ENCODE peak calls at places on chromosomes 1 and 21, in five cellular contexts. One of them, this sample, is unnamed.

GRCh38 chr1:53111073-53111556 is 31.3 kb downstream of the SLC1A7 start:
- DNase-seq in left ventricle myocardium inferior: no peak
- DNase-seq in lower lobe of right lung: peak
- DNase-seq in Peyer's patch: peak
- DNase-seq in Panc1: no peak
- DNase-seq in this sample: no peak

GRCh38 chr1:15027515-15027948 is 126.0 kb upstream of the TMEM51 start:
- DNase-seq in left ventricle myocardium inferior: peak
- DNase-seq in lower lobe of right lung: peak
- DNase-seq in Peyer's patch: peak
- DNase-seq in Panc1: peak
- DNase-seq in this sample: no peak

GRCh38 chr21:34886554-34887385 is 162.3 kb downstream of the RUNX1 start:
- DNase-seq in left ventricle myocardium inferior: peak
- DNase-seq in lower lobe of right lung: peak
- DNase-seq in Peyer's patch: peak
- DNase-seq in Panc1: no peak
- DNase-seq in this sample: no peak

GRCh38 chr1:39699419-39699818 is 8.2 kb upstream of the HPCAL4 start:
- DNase-seq in left ventricle myocardium inferior: no peak
- DNase-seq in lower lobe of right lung: no peak
- DNase-seq in Peyer's patch: no peak
- DNase-seq in Panc1: no peak
- DNase-seq in this sample: no peak

GRCh38 chr1:8020032-8020431 is 6.1 kb downstream of the ERRFI1 start:
- DNase-seq in left ventricle myocardium inferior: no peak
- DNase-seq in lower lobe of right lung: no peak
- DNase-seq in Peyer's patch: no peak
- DNase-seq in Panc1: no peak
- DNase-seq in this sample: no peak

GRCh38 chr1:178644308-178645120 is 80.5 kb upstream of the RALGPS2 start:
- DNase-seq in left ventricle myocardium inferior: peak
- DNase-seq in lower lobe of right lung: no peak
- DNase-seq in Peyer's patch: peak
- DNase-seq in Panc1: no peak
- DNase-seq in this sample: no peak

GRCh38 chr1:116785006-116785405 is 30.8 kb downstream of the CD2 start:
- DNase-seq in left ventricle myocardium inferior: no peak
- DNase-seq in lower lobe of right lung: no peak
- DNase-seq in Peyer's patch: no peak
- DNase-seq in Panc1: no peak
- DNase-seq in this sample: no peak

GRCh38 chr1:226310123-226310540 is 1.2 kb upstream of the LIN9 start:
- DNase-seq in left ventricle myocardium inferior: no peak
- DNase-seq in lower lobe of right lung: no peak
- DNase-seq in Peyer's patch: no peak
- DNase-seq in Panc1: no peak
- DNase-seq in this sample: no peak

GRCh38 chr1:53278294-53278693 is 40.0 kb upstream of the MAGOH start:
- DNase-seq in left ventricle myocardium inferior: peak
- DNase-seq in lower lobe of right lung: peak
- DNase-seq in Peyer's patch: peak
- DNase-seq in Panc1: peak
- DNase-seq in this sample: no peak

GRCh38 chr1:19010503-19010902 is 54.0 kb upstream of the IFFO2 start:
- DNase-seq in left ventricle myocardium inferior: no peak
- DNase-seq in lower lobe of right lung: no peak
- DNase-seq in Peyer's patch: no peak
- DNase-seq in Panc1: peak
- DNase-seq in this sample: no peak

GRCh38 chr1:204872262-204872881 is 1.7 kb downstream of the NFASC start:
- DNase-seq in left ventricle myocardium inferior: no peak
- DNase-seq in lower lobe of right lung: no peak
- DNase-seq in Peyer's patch: no peak
- DNase-seq in Panc1: no peak
- DNase-seq in this sample: no peak

GRCh38 chr1:70140343-70140742 is 65.0 kb downstream of the LRRC40 start:
- DNase-seq in left ventricle myocardium inferior: no peak
- DNase-seq in lower lobe of right lung: no peak
- DNase-seq in Peyer's patch: no peak
- DNase-seq in Panc1: no peak
- DNase-seq in this sample: no peak

GRCh38 chr1:154941332-154941995 is 4.9 kb upstream of the PMVK start:
- DNase-seq in left ventricle myocardium inferior: no peak
- DNase-seq in lower lobe of right lung: no peak
- DNase-seq in Peyer's patch: no peak
- DNase-seq in Panc1: no peak
- DNase-seq in this sample: no peak

GRCh38 chr1:154971341-154971998 is 923 bp upstream of the SHC1 start:
- DNase-seq in left ventricle myocardium inferior: peak
- DNase-seq in lower lobe of right lung: no peak
- DNase-seq in Peyer's patch: peak
- DNase-seq in Panc1: no peak
- DNase-seq in this sample: no peak

DNA sequence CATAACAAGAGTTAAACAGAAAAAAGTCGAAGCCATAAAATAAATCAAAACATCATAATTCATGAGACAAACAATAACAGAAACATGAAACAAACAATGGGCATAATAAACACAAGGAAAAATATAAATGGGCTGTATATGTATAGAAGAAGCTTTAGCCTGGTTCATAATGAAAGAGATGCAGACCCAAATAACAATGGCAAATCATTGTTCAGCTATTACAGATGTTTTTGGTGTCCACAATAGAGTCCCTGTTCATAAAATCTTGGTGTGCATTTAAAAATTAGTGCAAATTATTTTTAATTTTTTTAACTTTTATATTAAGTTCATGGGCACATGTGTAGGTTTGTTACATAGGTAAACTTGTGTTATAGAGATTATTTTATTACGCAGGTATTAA is 1185.9 kb upstream of the B3GALT2 start:
- DNase-seq in left ventricle myocardium inferior: no peak
- DNase-seq in lower lobe of right lung: no peak
- DNase-seq in Peyer's patch: no peak
- DNase-seq in Panc1: no peak
- DNase-seq in this sample: no peak
- H3K27ac ChIP-seq in left ventricle myocardium inferior: no peak
- H3K27ac ChIP-seq in lower lobe of right lung: no peak
- H3K27ac ChIP-seq in Peyer's patch: no peak
- H3K27ac ChIP-seq in Panc1: no peak
- H3K27ac ChIP-seq in this sample: no peak

DNA sequence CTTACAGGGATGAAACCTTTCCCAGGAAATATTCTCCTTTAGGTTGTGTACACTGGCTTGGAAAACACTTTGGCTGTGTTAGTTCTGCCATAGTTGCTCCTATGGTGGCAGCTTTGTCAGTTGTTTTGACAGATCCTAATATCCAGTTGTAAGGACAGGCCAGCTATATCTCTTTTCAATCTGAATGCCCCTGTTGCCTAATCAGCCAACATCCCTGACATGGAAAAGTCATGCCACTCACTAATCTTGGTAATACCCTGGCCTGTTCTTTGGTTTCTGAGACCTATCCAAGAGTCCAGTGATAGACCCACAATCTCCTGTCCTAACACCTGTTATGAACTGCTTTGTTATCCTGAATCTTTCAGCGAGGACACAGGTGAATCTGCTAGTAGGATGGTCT is 148.8 kb downstream of the MRPL39 start:
- DNase-seq in left ventricle myocardium inferior: no peak
- DNase-seq in lower lobe of right lung: no peak
- DNase-seq in Peyer's patch: no peak
- DNase-seq in Panc1: no peak
- DNase-seq in this sample: no peak
- H3K27ac ChIP-seq in left ventricle myocardium inferior: no peak
- H3K27ac ChIP-seq in lower lobe of right lung: no peak
- H3K27ac ChIP-seq in Peyer's patch: no peak
- H3K27ac ChIP-seq in Panc1: no peak
- H3K27ac ChIP-seq in this sample: no peak

GRCh38 chr21:15209224-15209623 is 144.4 kb upstream of the NRIP1 start:
- DNase-seq in left ventricle myocardium inferior: no peak
- DNase-seq in lower lobe of right lung: no peak
- DNase-seq in Peyer's patch: no peak
- DNase-seq in Panc1: no peak
- DNase-seq in this sample: no peak
- H3K27ac ChIP-seq in left ventricle myocardium inferior: no peak
- H3K27ac ChIP-seq in lower lobe of right lung: no peak
- H3K27ac ChIP-seq in Peyer's patch: no peak
- H3K27ac ChIP-seq in Panc1: no peak
- H3K27ac ChIP-seq in this sample: no peak

DNA sequence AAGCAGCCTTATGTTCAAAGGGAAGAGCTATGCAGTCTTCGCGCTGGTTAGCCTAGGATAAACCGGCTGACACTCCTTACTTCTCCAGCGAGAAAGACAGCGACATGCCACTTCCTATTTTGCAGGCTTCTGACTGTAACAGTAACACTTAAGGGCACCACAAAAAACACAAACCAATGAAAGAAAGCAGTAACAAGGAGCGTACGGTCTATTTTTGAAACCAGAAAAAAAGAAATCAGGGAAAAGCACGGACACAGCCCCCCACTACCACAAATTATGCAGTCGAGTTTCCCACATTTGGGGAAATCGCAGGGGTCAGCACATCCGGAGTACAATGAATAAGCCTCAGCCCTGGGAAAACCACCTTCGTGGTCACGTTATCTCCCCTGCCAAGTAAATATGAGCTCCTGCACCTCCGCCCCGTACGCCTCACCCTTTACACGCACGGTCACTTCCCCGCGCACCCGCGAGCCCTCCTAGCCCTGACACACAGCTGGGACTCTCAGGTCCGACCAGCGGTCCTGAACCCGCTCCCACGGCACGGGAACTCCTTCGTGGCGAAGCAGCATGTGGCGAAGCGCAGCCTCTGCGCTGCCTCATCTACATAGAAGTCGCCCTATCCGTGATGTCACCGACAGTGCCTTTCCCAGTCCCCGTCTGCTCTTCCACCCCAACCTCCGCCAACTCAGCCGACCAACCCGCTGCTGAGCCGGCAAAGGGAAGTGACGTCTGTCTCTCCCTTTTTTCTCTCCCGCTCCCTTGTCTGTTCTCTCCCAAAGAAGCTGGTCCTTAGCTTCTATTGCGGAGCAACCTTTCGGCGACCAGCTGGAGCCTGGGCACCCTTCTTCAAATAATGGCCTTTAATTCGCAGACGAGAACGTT is 40.9 kb upstream of the PPIAL4F start:
- DNase-seq in left ventricle myocardium inferior: peak
- DNase-seq in lower lobe of right lung: peak
- DNase-seq in Peyer's patch: peak
- DNase-seq in Panc1: peak
- DNase-seq in this sample: peak
- H3K27ac ChIP-seq in left ventricle myocardium inferior: peak
- H3K27ac ChIP-seq in lower lobe of right lung: peak
- H3K27ac ChIP-seq in Peyer's patch: peak
- H3K27ac ChIP-seq in Panc1: peak
- H3K27ac ChIP-seq in this sample: peak